ENCODE peak calls at places on chromosomes 1 and 21, in six cellular contexts. F is esophagus muscularis mucosa, K is suprapubic skin, Y is Panc1, J is HCT116, R is HL-60. C is an unnamed sample.

GRCh38 chr1:207823880-207824566 is 72.2 kb downstream of the CD46 start:
- DNase-seq in K (peak), F (peak), R (peak), J (peak), Y (no peak), C (peak)

GRCh38 chr1:116150368-116150767 is 39.2 kb downstream of the MAB21L3 start:
- DNase-seq in Y (no peak), K (no peak), R (no peak), J (no peak), F (peak), C (no peak)

GRCh38 chr1:91282695-91283420 is 121.8 kb downstream of the HFM1 start:
- DNase-seq in J (peak), R (peak), K (peak), F (no peak), Y (peak), C (peak)

GRCh38 chr1:82604524-82604923 is 803.8 kb downstream of the ADGRL2 start:
- DNase-seq in F (no peak), R (no peak), Y (no peak), J (no peak), K (no peak), C (no peak)

GRCh38 chr1:181126871-181127587 is 38.5 kb downstream of the IER5 start:
- DNase-seq in R (no peak), J (no peak), Y (no peak), F (no peak), K (no peak), C (no peak)

GRCh38 chr1:25543425-25544242 is at the start of gene LDLRAP1:
- DNase-seq in Y (no peak), F (no peak), J (no peak), K (peak), R (peak), C (peak)

GRCh38 chr1:93907718-93908117 is 1.5 kb downstream of the GCLM start:
- DNase-seq in R (no peak), J (no peak), K (no peak), F (no peak), Y (no peak), C (no peak)

GRCh38 chr1:93148001-93148400 is 32.2 kb downstream of the TMED5 start:
- DNase-seq in J (no peak), F (no peak), K (no peak), Y (no peak), R (no peak), C (no peak)

GRCh38 chr1:225949041-225949440 is 8.0 kb upstream of the LEFTY2 start:
- DNase-seq in R (no peak), J (no peak), K (no peak), Y (no peak), F (no peak), C (no peak)

GRCh38 chr1:229048221-229048620 is 222.7 kb upstream of the RAB4A start:
- DNase-seq in F (no peak), J (no peak), Y (no peak), K (no peak), R (no peak), C (no peak)

GRCh38 chr21:38359090-38359489 is 102.3 kb downstream of the KCNJ15 start:
- DNase-seq in K (no peak), R (no peak), F (no peak), Y (no peak), J (no peak), C (no peak)

GRCh38 chr1:230507671-230508407 is 81.7 kb upstream of the PGBD5 start:
- DNase-seq in J (no peak), R (no peak), K (no peak), F (peak), Y (no peak), C (no peak)

GRCh38 chr1:6584126-6585080 is 4.6 kb downstream of the ZBTB48 start:
- DNase-seq in J (no peak), R (peak), F (no peak), K (no peak), Y (no peak), C (no peak)

GRCh38 chr1:239368436-239369109 is 17.8 kb upstream of the CHRM3 start:
- DNase-seq in J (no peak), Y (no peak), F (no peak), K (no peak), R (no peak), C (no peak)

GRCh38 chr1:110211503-110212164 is 1.5 kb downstream of the KCNC4 start:
- DNase-seq in R (no peak), F (no peak), J (no peak), K (no peak), Y (no peak), C (no peak)

GRCh38 chr1:209590405-209590804 is 6.9 kb downstream of the CAMK1G start:
- DNase-seq in R (no peak), F (no peak), Y (no peak), J (no peak), K (no peak), C (no peak)

GRCh38 chr1:156503672-156504055 is 3.1 kb upstream of the MEF2D start:
- DNase-seq in J (no peak), R (no peak), K (no peak), F (no peak), Y (no peak), C (no peak)

GRCh38 chr1:44655609-44656008 is 18.7 kb downstream of the TMEM53 start:
- DNase-seq in F (no peak), J (no peak), K (no peak), Y (no peak), R (peak), C (no peak)

GRCh38 chr1:206631085-206631509 is 4.2 kb upstream of the DYRK3 start:
- DNase-seq in Y (no peak), R (peak), F (no peak), K (no peak), J (peak), C (no peak)

GRCh38 chr1:12005488-12006166 is 13.7 kb upstream of the MIIP start:
- DNase-seq in J (no peak), Y (no peak), K (no peak), R (no peak), F (no peak), C (no peak)

GRCh38 chr1:60421965-60422364 is 348.4 kb upstream of the C1orf87 start:
- DNase-seq in J (no peak), F (no peak), R (no peak), Y (no peak), K (no peak), C (no peak)

GRCh38 chr1:208985231-208985630 is 598.3 kb upstream of the CAMK1G start:
- DNase-seq in R (no peak), F (no peak), K (no peak), J (no peak), Y (no peak), C (no peak)

GRCh38 chr1:211944733-211945500 is 90.4 kb downstream of the INTS7 start:
- DNase-seq in Y (no peak), K (no peak), R (no peak), J (no peak), F (no peak), C (peak)

GRCh38 chr1:109935451-109935900 is 24.8 kb downstream of the CSF1 start:
- DNase-seq in J (no peak), R (no peak), F (no peak), K (no peak), Y (no peak), C (no peak)

GRCh38 chr1:229058111-229058551 is 212.8 kb upstream of the RAB4A start:
- DNase-seq in F (peak), Y (no peak), J (no peak), R (no peak), K (no peak), C (peak)

DNA sequence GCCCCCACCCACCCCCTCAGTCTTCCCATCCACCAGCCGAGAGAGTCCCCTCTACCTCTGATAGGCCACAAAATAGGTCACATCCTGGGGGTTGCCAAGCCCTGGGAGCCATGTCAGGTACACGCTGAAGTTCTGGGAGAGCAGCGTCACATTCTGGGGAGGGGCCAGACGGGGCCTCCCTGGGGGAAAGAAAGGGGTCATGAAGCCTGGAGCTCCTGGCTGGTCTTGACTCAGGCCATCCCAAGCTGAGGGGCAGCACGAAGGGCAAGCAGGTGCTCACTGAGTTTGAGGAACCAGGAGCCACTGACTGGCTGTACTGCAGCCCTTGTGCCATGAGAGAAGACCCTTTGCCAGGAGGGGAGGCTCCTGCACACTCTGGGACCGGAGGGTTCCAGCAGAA is 6.4 kb downstream of the IFNLR1 start:
- DNase-seq in K (peak), F (no peak), Y (no peak), J (no peak), R (no peak), C (no peak)
- H3K4me3 ChIP-seq in K (no peak), F (no peak), Y (no peak), J (no peak), R (no peak), C (no peak)

GRCh38 chr1:33624991-33625870 is 152.8 kb downstream of the ZSCAN20 start:
- DNase-seq in F (no peak), R (no peak), Y (no peak), K (no peak), J (peak), C (no peak)
- TF ChIP-seq CTCF in F (no peak), R (peak), Y (peak), K (no peak), J (peak), C (no peak)

DNA sequence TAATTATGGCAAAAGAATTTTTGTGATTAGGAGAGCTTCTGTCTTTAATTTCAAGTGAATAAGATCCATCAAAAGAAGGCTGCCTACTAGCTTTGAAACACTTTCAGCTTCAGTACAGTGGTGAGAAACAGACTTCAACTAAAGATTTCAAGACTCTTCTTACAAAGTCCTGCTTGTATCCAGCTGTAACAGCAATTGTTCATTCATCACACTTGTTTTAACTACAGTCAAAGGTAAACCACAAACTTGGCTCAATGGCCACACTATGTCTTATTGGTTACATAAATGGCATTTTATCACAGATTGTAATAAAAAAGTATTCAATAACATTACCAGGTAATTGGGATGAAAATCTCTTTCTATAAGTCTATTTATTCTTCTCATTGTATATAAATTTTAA is 59.2 kb downstream of the WARS2 start:
- DNase-seq in K (no peak), Y (no peak), R (no peak), J (no peak), F (no peak), C (no peak)
- TF ChIP-seq POLR2AphosphoS5 in K (no peak), Y (no peak), R (no peak), J (no peak), F (no peak), C (no peak)

GRCh38 chr1:235327559-235328270 is at the start of gene ARID4B:
- DNase-seq in K (peak), R (no peak), J (no peak), F (no peak), Y (no peak), C (peak)

GRCh38 chr1:235329139-235329808 is 904 bp downstream of the GGPS1 start:
- DNase-seq in J (no peak), R (no peak), Y (peak), K (no peak), F (no peak), C (peak)

GRCh38 chr1:235330918-235331285 is 2.5 kb downstream of the GGPS1 start:
- DNase-seq in R (no peak), Y (no peak), F (no peak), K (no peak), J (no peak), C (no peak)

GRCh38 chr1:235328271-235329138 is at the start of gene GGPS1:
- DNase-seq in R (peak), F (peak), J (peak), K (peak), Y (peak), C (peak)

DNA sequence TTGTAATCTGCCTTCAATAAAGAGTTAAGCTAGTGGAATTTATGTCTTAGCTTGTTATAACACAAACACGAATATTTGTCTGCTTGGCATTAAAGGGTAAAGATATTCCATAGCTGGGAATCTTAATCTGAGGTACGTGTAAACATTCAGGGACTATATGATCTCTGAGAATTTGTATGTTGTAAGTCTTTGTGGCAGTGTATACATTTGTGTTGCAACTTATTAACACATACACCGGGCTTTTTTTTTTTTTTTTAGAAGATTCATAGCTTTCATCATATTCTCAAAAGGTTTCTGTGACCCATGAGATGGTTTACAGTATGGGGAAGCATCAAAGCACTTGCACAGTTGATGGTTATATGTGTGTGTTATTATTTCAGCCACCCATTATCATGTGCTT is 3.0 kb downstream of the GGPS1 start:
- DNase-seq in F (no peak), R (peak), Y (no peak), K (no peak), J (no peak), C (no peak)
- H3K4me3 ChIP-seq in F (no peak), R (no peak), Y (peak), K (no peak), J (no peak), C (no peak)

DNA sequence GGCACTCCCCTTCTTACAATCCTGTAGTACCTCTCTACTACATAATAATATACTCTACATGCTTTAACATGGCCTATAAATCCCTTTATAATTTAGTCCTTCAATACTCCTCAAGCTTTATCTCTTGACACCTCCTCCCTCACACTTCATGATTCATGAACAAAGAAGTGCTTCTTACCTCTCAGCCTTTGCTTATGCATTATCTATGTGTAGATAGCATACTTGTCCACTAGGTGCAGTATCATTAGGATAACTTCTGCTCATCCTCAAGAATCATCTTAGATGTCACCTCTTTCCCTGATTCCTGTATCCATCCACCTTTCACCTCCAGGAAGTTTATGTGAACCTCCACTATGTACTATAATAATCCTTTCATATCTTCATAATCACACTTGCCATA is 74.4 kb downstream of the COL24A1 start:
- DNase-seq in Y (no peak), F (no peak), J (peak), R (no peak), K (no peak), C (no peak)
- TF ChIP-seq CTCF in Y (peak), F (no peak), J (peak), R (peak), K (no peak), C (no peak)

DNA sequence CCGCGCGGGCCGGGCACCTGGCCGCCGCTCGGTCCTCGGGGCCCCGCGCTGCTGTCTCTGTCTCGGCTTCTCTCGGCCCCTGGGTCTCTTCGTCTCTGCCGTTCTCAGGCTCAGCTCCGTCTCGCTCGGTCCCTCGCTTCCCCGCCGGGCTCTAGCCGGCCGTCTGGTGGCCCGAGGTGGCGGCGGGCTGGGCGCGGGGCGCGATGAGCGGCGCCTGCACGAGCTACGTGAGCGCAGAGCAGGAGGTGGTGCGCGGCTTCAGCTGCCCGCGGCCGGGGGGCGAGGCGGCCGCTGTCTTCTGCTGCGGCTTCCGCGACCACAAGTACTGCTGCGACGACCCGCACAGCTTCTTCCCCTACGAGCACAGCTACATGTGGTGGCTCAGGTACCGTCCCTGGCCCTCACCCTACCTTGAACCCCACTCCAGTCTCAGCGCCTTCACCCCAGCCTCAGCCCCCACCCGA is 355 bp downstream of the SHISAL2A start:
- DNase-seq in J (no peak), K (no peak), F (no peak), R (no peak), Y (no peak), C (no peak)
- TF ChIP-seq POLR2AphosphoS5 in J (no peak), K (no peak), F (no peak), R (no peak), Y (no peak), C (no peak)